ENCODE peak calls at places on chromosome 16, in five cellular contexts. X, P, J, V and L are unnamed samples.

GRCh38 chr16:88508868-88509748 is 56.0 kb downstream of the ZFPM1 start:
- DNase-seq in X (no peak), P (no peak), J (no peak), V (no peak), L (peak)

GRCh38 chr16:85275533-85276249 is 163.4 kb upstream of the CIBAR2 start:
- DNase-seq in J (peak), V (peak), X (peak), P (peak), L (peak)

GRCh38 chr16:67406628-67407027 is 9.6 kb downstream of the ZDHHC1 start:
- DNase-seq in V (peak), P (no peak), J (no peak), X (no peak), L (peak)

GRCh38 chr16:85673529-85674417 is 15.0 kb downstream of the GINS2 start:
- DNase-seq in P (no peak), X (no peak), J (no peak), V (no peak), L (no peak)

GRCh38 chr16:77584205-77584859 is 138.0 kb upstream of the NUDT7 start:
- DNase-seq in J (no peak), P (peak), X (peak), V (peak), L (peak)

GRCh38 chr16:11418506-11418905 is 73.2 kb downstream of the RMI2 start:
- DNase-seq in J (no peak), V (no peak), P (no peak), X (no peak), L (no peak)

GRCh38 chr16:83515395-83515794 is 292.4 kb upstream of the HSBP1 start:
- DNase-seq in P (no peak), X (no peak), V (no peak), J (no peak), L (no peak)

GRCh38 chr16:67672739-67673662 is 6.4 kb downstream of the C16orf86 start:
- DNase-seq in P (peak), J (no peak), V (peak), X (peak), L (peak)

GRCh38 chr16:80931985-80932720 is 74.5 kb downstream of the CMC2 start:
- DNase-seq in J (peak), V (peak), P (peak), X (peak), L (no peak)

GRCh38 chr16:47939690-47940089 is 216.1 kb downstream of the ABCC12 start:
- DNase-seq in J (no peak), X (no peak), P (no peak), V (peak), L (no peak)

GRCh38 chr16:52470601-52471000 is 76.3 kb downstream of the TOX3 start:
- DNase-seq in X (no peak), V (no peak), P (no peak), J (no peak), L (no peak)

GRCh38 chr16:17470002-17470870 is 524 bp downstream of the XYLT1 start:
- DNase-seq in P (no peak), V (peak), X (peak), J (no peak), L (no peak)

GRCh38 chr16:72099377-72099818 is 5.8 kb downstream of the DHX38 start:
- DNase-seq in V (peak), X (peak), J (no peak), P (peak), L (peak)

GRCh38 chr16:21523411-21524067 is 75.8 kb upstream of the METTL9 start:
- DNase-seq in X (peak), V (no peak), J (no peak), P (no peak), L (no peak)

DNA sequence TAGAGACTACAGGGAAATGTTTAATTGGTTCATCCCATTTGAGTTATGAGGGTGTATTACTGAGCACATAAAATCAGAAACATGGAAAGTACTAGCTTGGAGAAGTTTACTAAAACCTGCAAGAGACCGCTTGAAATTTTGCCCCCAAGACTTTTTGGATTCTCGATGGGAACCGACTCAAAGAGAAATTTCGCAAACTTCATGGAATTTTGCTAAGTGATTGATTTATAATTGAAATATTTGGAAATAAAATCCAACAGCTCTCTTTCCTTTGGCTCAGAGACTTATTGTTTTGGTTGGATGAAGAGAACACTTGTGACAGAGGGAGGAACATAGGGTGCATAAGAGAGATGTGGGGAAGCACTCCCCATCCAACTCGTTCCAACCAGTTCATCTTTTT is 574.4 kb downstream of the WWOX start:
- DNase-seq in X (no peak), J (no peak), P (no peak), V (no peak), L (no peak)
- H3K27ac ChIP-seq in X (no peak), J (no peak), P (no peak), V (no peak), L (no peak)

DNA sequence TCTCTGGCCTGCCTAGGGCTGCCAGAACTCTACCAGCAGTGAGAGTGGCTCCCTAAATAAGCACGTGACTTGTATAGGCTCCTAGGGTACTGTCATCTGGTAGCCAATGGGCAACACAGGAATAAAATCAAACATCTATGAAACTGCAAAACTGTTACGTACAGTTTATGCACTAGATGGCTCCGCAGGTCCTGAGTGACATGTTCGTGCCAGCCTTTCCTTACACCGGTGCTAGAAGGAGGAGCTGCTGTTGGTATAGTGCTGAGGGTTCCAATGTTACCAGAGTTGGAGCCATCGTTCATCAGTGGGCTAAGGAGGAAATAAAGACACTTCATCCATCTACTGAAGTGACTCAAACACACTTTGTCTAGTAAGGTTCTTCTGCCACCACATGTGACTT is 63.2 kb upstream of the TRAP1 start:
- DNase-seq in J (no peak), V (peak), X (no peak), P (no peak), L (peak)
- TF ChIP-seq CTCF in J (no peak), V (peak), X (no peak), P (no peak), L (peak)

DNA sequence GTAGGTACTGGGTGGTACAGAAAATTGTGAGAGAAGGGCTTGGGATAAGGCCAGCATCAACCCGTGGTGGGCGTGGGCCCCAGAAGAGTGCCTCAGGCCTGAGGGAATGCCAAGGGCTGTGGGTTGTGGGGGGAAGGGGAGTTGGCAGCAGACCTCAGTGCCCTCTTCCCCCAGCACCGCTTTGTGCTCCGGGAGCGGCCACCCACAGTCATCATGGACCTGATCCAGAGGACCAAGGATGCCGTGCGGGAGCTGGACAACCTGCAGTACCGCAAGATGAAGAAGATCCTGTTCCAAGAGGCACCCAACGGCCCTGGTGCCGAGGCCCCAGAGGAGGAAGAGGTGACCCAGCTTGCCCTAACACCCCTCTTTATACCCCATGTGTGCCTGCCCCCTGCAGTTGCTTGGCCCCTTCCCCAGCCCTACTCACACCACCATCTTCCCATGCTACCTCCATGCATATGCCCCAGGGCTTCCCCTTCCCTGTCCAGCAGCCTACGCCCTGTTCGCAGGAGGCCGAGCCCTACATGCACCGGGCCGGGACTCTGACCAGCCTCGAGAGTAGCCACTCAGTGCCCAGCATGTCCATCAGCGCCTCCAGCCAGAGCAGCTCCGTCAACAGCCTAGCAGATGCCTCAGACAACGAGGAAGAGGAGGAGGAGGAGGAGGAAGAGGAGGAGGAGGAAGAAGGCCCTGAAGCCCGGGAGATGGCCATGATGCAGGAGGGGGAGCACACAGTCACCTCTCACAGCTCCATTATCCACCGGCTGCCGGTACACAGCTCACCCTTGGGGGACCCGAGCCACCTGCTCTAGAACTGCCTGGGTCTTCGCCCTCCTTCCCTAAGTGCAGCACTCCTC is 9.1 kb downstream of the TAOK2 start:
- DNase-seq in J (peak), X (no peak), P (no peak), V (no peak), L (no peak)
- H3K27ac ChIP-seq in J (no peak), X (no peak), P (no peak), V (no peak), L (peak)

GRCh38 chr16:56988948-56989945 is at the start of gene NLRC5:
- DNase-seq in P (peak), X (peak), J (peak), V (peak), L (peak)
- TF ChIP-seq CTCF in P (no peak), X (no peak), J (no peak), V (no peak), L (no peak)

DNA sequence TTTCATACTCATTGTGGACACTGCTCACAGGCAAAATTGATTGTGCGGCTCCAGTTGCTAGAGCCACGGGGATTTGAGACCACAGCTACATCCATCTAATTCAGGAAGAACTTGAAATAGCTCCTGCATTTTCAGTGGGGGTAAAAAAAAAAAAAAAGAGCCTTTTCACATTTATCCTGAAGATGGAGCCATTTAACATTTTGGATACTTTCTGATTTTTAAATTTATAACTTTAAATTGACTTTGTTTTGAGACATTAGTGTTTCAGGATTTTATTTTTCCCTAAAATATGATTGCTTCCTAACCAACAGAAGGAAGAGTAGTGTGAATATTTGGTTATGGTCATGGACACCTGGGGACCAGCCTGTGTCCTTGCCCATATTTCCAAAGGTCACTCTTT is 1080.2 kb upstream of the EEF2KMT start:
- DNase-seq in X (no peak), J (no peak), V (no peak), P (no peak), L (no peak)
- H3K27ac ChIP-seq in X (no peak), J (no peak), V (no peak), P (no peak), L (no peak)